ENCODE peak calls at places on chromosome 4, in four cellular contexts. Z is Caki2, C is T follicular helper cell, P is cardiac fibroblast. O is an unnamed sample.

GRCh38 chr4:107182347-107182746 is 146.2 kb upstream of the DKK2 start:
- DNase-seq in Z (no peak), C (no peak), P (no peak), O (no peak)

GRCh38 chr4:185825737-185826136 is 13.7 kb upstream of the SORBS2 start:
- DNase-seq in Z (no peak), C (no peak), P (no peak), O (no peak)

GRCh38 chr4:167652267-167652666 is 418.0 kb upstream of the SPOCK3 start:
- DNase-seq in Z (no peak), C (no peak), P (no peak), O (no peak)

GRCh38 chr4:48944252-48944651 is 37.7 kb upstream of the OCIAD2 start:
- DNase-seq in Z (peak), C (no peak), P (peak), O (no peak)

GRCh38 chr4:40264497-40264896 is 67.7 kb downstream of the RHOH start:
- DNase-seq in Z (no peak), C (no peak), P (peak), O (no peak)

GRCh38 chr4:22391548-22391947 is 124.3 kb downstream of the ADGRA3 start:
- DNase-seq in Z (no peak), C (no peak), P (peak), O (peak)

GRCh38 chr4:186201535-186202230 is 10.3 kb downstream of the CYP4V2 start:
- DNase-seq in Z (peak), C (no peak), P (peak), O (peak)

GRCh38 chr4:37243722-37244582 is 591 bp upstream of the NWD2 start:
- DNase-seq in Z (no peak), C (no peak), P (peak), O (peak)

GRCh38 chr4:161767116-161767515 is 396.7 kb downstream of the FSTL5 start:
- DNase-seq in Z (no peak), C (no peak), P (peak), O (no peak)

GRCh38 chr4:184384056-184384809 is 90.1 kb downstream of the IRF2 start:
- DNase-seq in Z (peak), C (no peak), P (peak), O (peak)

O was measured in GM03348.